ENCODE peak calls at places on chromosome 13, in five cellular contexts. One of them, this sample, is unnamed.

GRCh38 chr13:89925107-89925506 is 1422.4 kb upstream of the MIR17HG start:
- DNase-seq in OCI-LY7: no peak
- DNase-seq in HCT116: peak; percentile 10
- DNase-seq in neural progenitor cell: peak; percentile 57
- DNase-seq in hepatocyte: peak; percentile 31
- DNase-seq in this sample: peak; percentile 50

GRCh38 chr13:60152114-60152513 is 11.6 kb downstream of the DIAPH3 start:
- DNase-seq in OCI-LY7: no peak
- DNase-seq in HCT116: no peak
- DNase-seq in neural progenitor cell: no peak
- DNase-seq in hepatocyte: no peak
- DNase-seq in this sample: no peak

GRCh38 chr13:25190256-25190655 is 18.2 kb upstream of the AMER2 start:
- DNase-seq in OCI-LY7: no peak
- DNase-seq in HCT116: no peak
- DNase-seq in neural progenitor cell: no peak
- DNase-seq in hepatocyte: no peak
- DNase-seq in this sample: no peak

GRCh38 chr13:112711528-112712265 is 21.9 kb downstream of the ATP11A start:
- DNase-seq in OCI-LY7: no peak
- DNase-seq in HCT116: peak; percentile 85
- DNase-seq in neural progenitor cell: peak; percentile 95
- DNase-seq in hepatocyte: peak; percentile 95
- DNase-seq in this sample: no peak

GRCh38 chr13:110403315-110403714 is 96.2 kb downstream of the COL4A2 start:
- DNase-seq in OCI-LY7: no peak
- DNase-seq in HCT116: no peak
- DNase-seq in neural progenitor cell: no peak
- DNase-seq in hepatocyte: no peak
- DNase-seq in this sample: no peak

GRCh38 chr13:66508153-66508909 is 721.8 kb downstream of the PCDH9 start:
- DNase-seq in OCI-LY7: no peak
- DNase-seq in HCT116: no peak
- DNase-seq in neural progenitor cell: no peak
- DNase-seq in hepatocyte: no peak
- DNase-seq in this sample: no peak

GRCh38 chr13:111845621-111846351 is 221.2 kb upstream of the SOX1 start:
- DNase-seq in OCI-LY7: no peak
- DNase-seq in HCT116: no peak
- DNase-seq in neural progenitor cell: no peak
- DNase-seq in hepatocyte: no peak
- DNase-seq in this sample: no peak

GRCh38 chr13:44715287-44716224 is 139.4 kb upstream of the TSC22D1 start:
- DNase-seq in OCI-LY7: no peak
- DNase-seq in HCT116: no peak
- DNase-seq in neural progenitor cell: no peak
- DNase-seq in hepatocyte: no peak
- DNase-seq in this sample: no peak

GRCh38 chr13:75906315-75906714 is 270.2 kb downstream of the LMO7 start:
- DNase-seq in OCI-LY7: no peak
- DNase-seq in HCT116: no peak
- DNase-seq in neural progenitor cell: no peak
- DNase-seq in hepatocyte: no peak
- DNase-seq in this sample: no peak

GRCh38 chr13:28540612-28541011 is 45.7 kb upstream of the FLT1 start:
- DNase-seq in OCI-LY7: no peak
- DNase-seq in HCT116: no peak
- DNase-seq in neural progenitor cell: no peak
- DNase-seq in hepatocyte: no peak
- DNase-seq in this sample: no peak

GRCh38 chr13:79392882-79393563 is 13.0 kb downstream of the RBM26 start:
- DNase-seq in OCI-LY7: no peak
- DNase-seq in HCT116: no peak
- DNase-seq in neural progenitor cell: no peak
- DNase-seq in hepatocyte: no peak
- DNase-seq in this sample: no peak
- H4K20me1 ChIP-seq in OCI-LY7: peaks cover 46% of the 10 kb centered on the region
- H4K20me1 ChIP-seq in HCT116: peaks cover 42% of the 10 kb centered on the region
- H4K20me1 ChIP-seq in neural progenitor cell: peaks cover 48% of the 10 kb centered on the region
- H4K20me1 ChIP-seq in hepatocyte: peaks cover 10% of the 10 kb centered on the region
- H4K20me1 ChIP-seq in this sample: peaks cover 36% of the 10 kb centered on the region

GRCh38 chr13:98517576-98518310 is 59.2 kb downstream of the STK24 start:
- DNase-seq in OCI-LY7: no peak
- DNase-seq in HCT116: no peak
- DNase-seq in neural progenitor cell: no peak
- DNase-seq in hepatocyte: no peak
- DNase-seq in this sample: no peak
- H4K20me1 ChIP-seq in OCI-LY7: no peaks in the 10 kb centered on the region
- H4K20me1 ChIP-seq in HCT116: peaks cover 8% of the 10 kb centered on the region
- H4K20me1 ChIP-seq in neural progenitor cell: peaks cover 98% of the 10 kb centered on the region
- H4K20me1 ChIP-seq in hepatocyte: peaks cover 48% of the 10 kb centered on the region
- H4K20me1 ChIP-seq in this sample: peaks cover 39% of the 10 kb centered on the region

DNA sequence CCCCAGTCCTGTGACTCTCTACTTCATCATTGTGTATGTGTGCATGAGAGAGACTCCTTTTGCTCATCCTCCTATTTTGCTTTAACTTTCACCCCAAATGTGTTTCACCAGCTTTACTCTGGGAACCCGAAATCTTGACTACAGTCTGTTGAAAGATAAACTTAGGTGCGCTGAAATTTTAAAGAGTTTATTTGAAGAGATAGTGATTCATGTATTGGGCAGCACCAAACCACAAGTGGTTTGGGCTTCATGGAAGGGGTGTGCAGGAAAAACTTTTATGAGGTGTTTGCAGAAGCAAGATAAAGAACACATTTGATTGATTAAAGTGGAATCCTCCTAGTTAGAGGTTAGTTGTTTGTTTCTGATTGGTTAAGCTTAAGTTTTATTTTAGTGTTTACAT is 50.8 kb upstream of the RFC3 start:
- DNase-seq in OCI-LY7: no peak
- DNase-seq in HCT116: no peak
- DNase-seq in neural progenitor cell: no peak
- DNase-seq in hepatocyte: no peak
- DNase-seq in this sample: no peak
- H4K20me1 ChIP-seq in OCI-LY7: no peaks in the 10 kb centered on the region
- H4K20me1 ChIP-seq in HCT116: peaks cover 2% of the 10 kb centered on the region
- H4K20me1 ChIP-seq in neural progenitor cell: no peaks in the 10 kb centered on the region
- H4K20me1 ChIP-seq in hepatocyte: no peaks in the 10 kb centered on the region
- H4K20me1 ChIP-seq in this sample: no peaks in the 10 kb centered on the region

GRCh38 chr13:114087430-114087829 is 45.0 kb downstream of the RASA3 start:
- DNase-seq in OCI-LY7: no peak
- DNase-seq in HCT116: no peak
- DNase-seq in neural progenitor cell: peak; percentile 54
- DNase-seq in hepatocyte: peak; percentile 32
- DNase-seq in this sample: no peak
- H4K20me1 ChIP-seq in OCI-LY7: no peaks in the 10 kb centered on the region
- H4K20me1 ChIP-seq in HCT116: no peaks in the 10 kb centered on the region
- H4K20me1 ChIP-seq in neural progenitor cell: no peaks in the 10 kb centered on the region
- H4K20me1 ChIP-seq in hepatocyte: no peaks in the 10 kb centered on the region
- H4K20me1 ChIP-seq in this sample: no peaks in the 10 kb centered on the region

DNA sequence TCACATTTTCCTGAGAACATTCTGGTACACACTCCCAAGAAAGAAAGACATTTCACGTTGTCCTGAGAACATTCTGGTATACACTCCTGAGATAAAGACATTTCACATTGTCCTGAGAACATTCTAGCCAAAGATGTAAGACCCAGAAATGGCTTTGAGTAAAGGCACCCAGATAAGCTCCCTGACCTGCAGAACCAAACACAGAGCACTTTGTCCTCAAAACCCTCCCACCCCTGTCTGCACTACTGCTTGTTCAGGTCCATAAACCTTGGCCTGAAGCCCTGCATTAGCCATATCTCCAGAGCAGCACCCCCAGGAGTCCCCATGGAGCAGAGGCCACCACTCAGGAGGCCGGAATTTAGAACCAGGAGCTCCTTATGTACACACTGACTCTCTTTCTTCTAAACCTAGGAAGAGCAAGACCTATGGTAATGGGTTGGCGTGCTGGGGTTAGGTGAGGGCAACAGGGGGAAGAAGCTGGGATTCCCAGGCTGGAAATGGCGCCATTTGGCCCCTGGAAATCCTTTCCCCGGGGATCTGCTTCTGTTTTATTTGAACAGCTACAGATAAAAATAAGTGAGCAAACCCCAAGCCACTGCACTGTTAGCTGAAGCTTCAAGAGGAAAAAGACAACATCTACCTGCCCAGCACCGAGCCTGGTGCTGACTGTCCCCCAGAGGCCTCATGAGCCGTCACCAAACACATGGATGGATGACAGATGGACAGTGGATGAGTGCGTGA is 13.7 kb downstream of the GAS6 start:
- DNase-seq in OCI-LY7: no peak
- DNase-seq in HCT116: no peak
- DNase-seq in neural progenitor cell: no peak
- DNase-seq in hepatocyte: no peak
- DNase-seq in this sample: no peak
- H4K20me1 ChIP-seq in OCI-LY7: no peaks in the 10 kb centered on the region
- H4K20me1 ChIP-seq in HCT116: no peaks in the 10 kb centered on the region
- H4K20me1 ChIP-seq in neural progenitor cell: peaks cover 10% of the 10 kb centered on the region
- H4K20me1 ChIP-seq in hepatocyte: no peaks in the 10 kb centered on the region
- H4K20me1 ChIP-seq in this sample: peaks cover 3% of the 10 kb centered on the region

GRCh38 chr13:106490177-106490576 is 45.3 kb downstream of the EFNB2 start:
- DNase-seq in OCI-LY7: no peak
- DNase-seq in HCT116: no peak
- DNase-seq in neural progenitor cell: no peak
- DNase-seq in hepatocyte: no peak
- DNase-seq in this sample: no peak

GRCh38 chr13:106490887-106491321 is 44.6 kb downstream of the EFNB2 start:
- DNase-seq in OCI-LY7: no peak
- DNase-seq in HCT116: no peak
- DNase-seq in neural progenitor cell: no peak
- DNase-seq in hepatocyte: no peak
- DNase-seq in this sample: no peak

GRCh38 chr13:106486287-106486686 is 49.2 kb downstream of the EFNB2 start:
- DNase-seq in OCI-LY7: no peak
- DNase-seq in HCT116: no peak
- DNase-seq in neural progenitor cell: no peak
- DNase-seq in hepatocyte: no peak
- DNase-seq in this sample: no peak

GRCh38 chr13:106488671-106489070 is 46.8 kb downstream of the EFNB2 start:
- DNase-seq in OCI-LY7: no peak
- DNase-seq in HCT116: no peak
- DNase-seq in neural progenitor cell: no peak
- DNase-seq in hepatocyte: no peak
- DNase-seq in this sample: no peak

DNA sequence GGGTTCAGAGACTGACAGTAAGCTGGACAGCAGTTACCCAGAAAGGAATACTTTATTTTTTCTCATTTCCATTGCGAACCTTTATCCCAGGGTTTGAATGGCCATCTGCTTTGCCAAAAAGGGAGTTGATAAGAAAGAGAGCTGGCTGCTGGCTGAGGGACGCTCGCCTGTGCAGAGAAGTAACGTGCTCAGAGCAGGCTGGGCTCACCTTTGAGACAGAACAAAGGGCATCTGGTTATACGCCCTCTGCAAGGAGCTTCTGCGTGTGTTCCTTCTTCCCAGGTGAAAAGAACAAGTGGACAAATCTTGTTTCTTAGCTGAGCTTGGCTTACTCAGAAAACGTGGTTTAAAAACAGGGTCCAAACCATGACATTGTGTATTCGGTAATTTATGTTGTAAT is 47.4 kb downstream of the EFNB2 start:
- DNase-seq in OCI-LY7: no peak
- DNase-seq in HCT116: no peak
- DNase-seq in neural progenitor cell: no peak
- DNase-seq in hepatocyte: no peak
- DNase-seq in this sample: no peak
- H4K20me1 ChIP-seq in OCI-LY7: no peaks in the 10 kb centered on the region
- H4K20me1 ChIP-seq in HCT116: no peaks in the 10 kb centered on the region
- H4K20me1 ChIP-seq in neural progenitor cell: peaks cover 51% of the 10 kb centered on the region
- H4K20me1 ChIP-seq in hepatocyte: peaks cover 3% of the 10 kb centered on the region
- H4K20me1 ChIP-seq in this sample: no peaks in the 10 kb centered on the region